ENCODE peak calls at places on chromosome 18, in four cellular contexts. One of them, this sample, is unnamed.
A peak's percentile ranks its signal among the peaks of the same experiment; 100 is the strongest.

GRCh38 chr18:21112140-21112473 is 494 bp upstream of the ROCK1 start:
- DNase-seq in fibroblast of villous mesenchyme: no peak
- DNase-seq in mucosa of descending colon: peak; percentile 79
- DNase-seq in GM12865: no peak
- DNase-seq in this sample: no peak

GRCh38 chr18:57242285-57242684 is 95.4 kb downstream of the BOD1L2 start:
- DNase-seq in fibroblast of villous mesenchyme: no peak
- DNase-seq in GM12865: no peak
- DNase-seq in mucosa of descending colon: no peak
- DNase-seq in this sample: no peak

GRCh38 chr18:53408271-53408670 is 816.2 kb downstream of the MBD2 start:
- DNase-seq in mucosa of descending colon: no peak
- DNase-seq in GM12865: no peak
- DNase-seq in fibroblast of villous mesenchyme: no peak
- DNase-seq in this sample: no peak

GRCh38 chr18:78778651-78779050 is 201.0 kb upstream of the SALL3 start:
- DNase-seq in mucosa of descending colon: no peak
- DNase-seq in fibroblast of villous mesenchyme: no peak
- DNase-seq in GM12865: no peak
- DNase-seq in this sample: no peak

GRCh38 chr18:9835112-9835755 is 50.5 kb upstream of the TXNDC2 start:
- DNase-seq in fibroblast of villous mesenchyme: no peak
- DNase-seq in mucosa of descending colon: no peak
- DNase-seq in GM12865: no peak
- DNase-seq in this sample: no peak

GRCh38 chr18:46034230-46034629 is 37.8 kb downstream of the PSTPIP2 start:
- DNase-seq in GM12865: no peak
- DNase-seq in fibroblast of villous mesenchyme: peak; percentile 22
- DNase-seq in mucosa of descending colon: no peak
- DNase-seq in this sample: no peak

GRCh38 chr18:9757851-9758587 is 49.9 kb downstream of the RAB31 start:
- DNase-seq in fibroblast of villous mesenchyme: peak; percentile 89
- DNase-seq in mucosa of descending colon: no peak
- DNase-seq in GM12865: no peak
- DNase-seq in this sample: peak; percentile 13

GRCh38 chr18:28511421-28511821 is 334.5 kb upstream of the CDH2 start:
- DNase-seq in GM12865: no peak
- DNase-seq in fibroblast of villous mesenchyme: no peak
- DNase-seq in mucosa of descending colon: no peak
- DNase-seq in this sample: peak; percentile 68

GRCh38 chr18:6021341-6022088 is 126.2 kb upstream of the TMEM200C start:
- DNase-seq in GM12865: no peak
- DNase-seq in fibroblast of villous mesenchyme: no peak
- DNase-seq in mucosa of descending colon: no peak
- DNase-seq in this sample: no peak

GRCh38 chr18:33596178-33596854 is 18.3 kb downstream of the ASXL3 start:
- DNase-seq in fibroblast of villous mesenchyme: peak; percentile 6
- DNase-seq in GM12865: no peak
- DNase-seq in mucosa of descending colon: no peak
- DNase-seq in this sample: no peak

GRCh38 chr18:13726972-13727331 is 479 bp downstream of the RNMT start:
- DNase-seq in GM12865: peak; percentile 44
- DNase-seq in fibroblast of villous mesenchyme: peak; percentile 83
- DNase-seq in mucosa of descending colon: no peak
- DNase-seq in this sample: peak; percentile 29

GRCh38 chr18:76457475-76457874 is 37.6 kb downstream of the ZNF516 start:
- DNase-seq in mucosa of descending colon: no peak
- DNase-seq in GM12865: no peak
- DNase-seq in fibroblast of villous mesenchyme: no peak
- DNase-seq in this sample: no peak

GRCh38 chr18:1618364-1618763 is 713.7 kb downstream of the ADCYAP1 start:
- DNase-seq in fibroblast of villous mesenchyme: no peak
- DNase-seq in mucosa of descending colon: no peak
- DNase-seq in GM12865: no peak
- DNase-seq in this sample: no peak

GRCh38 chr18:77056399-77057015 is 76.1 kb downstream of the MBP start:
- DNase-seq in mucosa of descending colon: peak; percentile 64
- DNase-seq in GM12865: no peak
- DNase-seq in fibroblast of villous mesenchyme: no peak
- DNase-seq in this sample: no peak

GRCh38 chr18:77984178-77984577 is 734.5 kb downstream of the GALR1 start:
- DNase-seq in mucosa of descending colon: no peak
- DNase-seq in GM12865: no peak
- DNase-seq in fibroblast of villous mesenchyme: no peak
- DNase-seq in this sample: no peak

GRCh38 chr18:39962546-39962945 is 1992.5 kb upstream of the PIK3C3 start:
- DNase-seq in GM12865: no peak
- DNase-seq in fibroblast of villous mesenchyme: no peak
- DNase-seq in mucosa of descending colon: no peak
- DNase-seq in this sample: no peak

GRCh38 chr18:9705183-9705864 is 2.8 kb upstream of the RAB31 start:
- DNase-seq in fibroblast of villous mesenchyme: peak; percentile 92
- DNase-seq in GM12865: no peak
- DNase-seq in mucosa of descending colon: no peak
- DNase-seq in this sample: peak; percentile 61

GRCh38 chr18:58209326-58209725 is 165.3 kb downstream of the NEDD4L start:
- DNase-seq in GM12865: no peak
- DNase-seq in mucosa of descending colon: no peak
- DNase-seq in fibroblast of villous mesenchyme: no peak
- DNase-seq in this sample: no peak

GRCh38 chr18:76056467-76057194 is 438.4 kb downstream of the ZNF516 start:
- DNase-seq in fibroblast of villous mesenchyme: peak; percentile 30
- DNase-seq in GM12865: no peak
- DNase-seq in mucosa of descending colon: no peak
- DNase-seq in this sample: no peak

GRCh38 chr18:71831039-71831438 is 713.1 kb downstream of the CBLN2 start:
- DNase-seq in fibroblast of villous mesenchyme: peak; percentile 29
- DNase-seq in GM12865: no peak
- DNase-seq in mucosa of descending colon: no peak
- DNase-seq in this sample: no peak

GRCh38 chr18:12946549-12947354 is 1.1 kb upstream of the SEH1L start:
- DNase-seq in fibroblast of villous mesenchyme: peak; percentile 98
- DNase-seq in mucosa of descending colon: no peak
- DNase-seq in GM12865: peak; percentile 36
- DNase-seq in this sample: peak; percentile 85

GRCh38 chr18:46239549-46239948 is 135.4 kb downstream of the HAUS1 start:
- DNase-seq in mucosa of descending colon: no peak
- DNase-seq in fibroblast of villous mesenchyme: no peak
- DNase-seq in GM12865: no peak
- DNase-seq in this sample: no peak

GRCh38 chr18:78396756-78397155 is 582.9 kb upstream of the SALL3 start:
- DNase-seq in GM12865: no peak
- DNase-seq in fibroblast of villous mesenchyme: no peak
- DNase-seq in mucosa of descending colon: no peak
- DNase-seq in this sample: no peak

GRCh38 chr18:26133652-26134051 is at the start of gene PSMA8:
- DNase-seq in GM12865: peak; percentile 9
- DNase-seq in fibroblast of villous mesenchyme: peak; percentile 12
- DNase-seq in mucosa of descending colon: peak; percentile 34
- DNase-seq in this sample: no peak

GRCh38 chr18:8730080-8730827 is 24.9 kb downstream of the MTCL1 start:
- DNase-seq in mucosa of descending colon: peak; percentile 65
- DNase-seq in GM12865: no peak
- DNase-seq in fibroblast of villous mesenchyme: peak; percentile 86
- DNase-seq in this sample: no peak

GRCh38 chr18:11946756-11947155 is 34.6 kb upstream of the IMPA2 start:
- DNase-seq in fibroblast of villous mesenchyme: peak; percentile 56
- DNase-seq in mucosa of descending colon: no peak
- DNase-seq in GM12865: no peak
- DNase-seq in this sample: peak; percentile 38

GRCh38 chr18:10439898-10440297 is 14.5 kb upstream of the APCDD1 start:
- DNase-seq in fibroblast of villous mesenchyme: no peak
- DNase-seq in GM12865: no peak
- DNase-seq in mucosa of descending colon: no peak
- DNase-seq in this sample: no peak

GRCh38 chr18:62187543-62188378 is 706 bp downstream of the RELCH start:
- DNase-seq in GM12865: peak; percentile 37
- DNase-seq in mucosa of descending colon: no peak
- DNase-seq in fibroblast of villous mesenchyme: peak; percentile 7
- DNase-seq in this sample: peak; percentile 23

DNA sequence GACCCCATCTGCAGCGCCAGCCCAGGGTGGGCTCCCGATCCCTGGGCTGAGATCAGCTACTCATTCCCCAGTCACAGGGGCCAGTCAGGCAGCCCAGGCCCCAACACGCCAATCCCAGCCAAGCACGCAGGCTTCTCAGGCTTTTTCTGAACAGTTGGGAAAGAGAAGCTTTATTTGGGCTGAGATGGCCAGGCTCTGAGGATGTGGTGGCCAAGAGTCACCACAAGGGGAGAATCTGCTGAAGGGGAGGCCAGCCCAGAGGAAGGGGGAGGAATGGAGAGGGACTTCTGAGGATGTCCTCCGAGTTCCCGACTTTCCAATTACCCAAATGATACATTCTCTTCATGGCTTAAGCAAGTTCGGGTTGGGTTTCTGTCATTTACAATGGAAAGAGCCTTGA is 2.8 kb upstream of the DIPK1C start:
- DNase-seq in GM12865: no peak
- DNase-seq in mucosa of descending colon: no peak
- DNase-seq in fibroblast of villous mesenchyme: no peak
- DNase-seq in this sample: no peak
- TF ChIP-seq CTCF in GM12865: no peak
- TF ChIP-seq CTCF in mucosa of descending colon: no peak
- TF ChIP-seq CTCF in fibroblast of villous mesenchyme: peak; percentile 29
- TF ChIP-seq CTCF in this sample: peak; percentile 60

GRCh38 chr18:22336406-22336805 is 81.3 kb downstream of the CTAGE1 start:
- DNase-seq in mucosa of descending colon: no peak
- DNase-seq in fibroblast of villous mesenchyme: no peak
- DNase-seq in GM12865: no peak
- DNase-seq in this sample: no peak

GRCh38 chr18:22337311-22337710 is 80.4 kb downstream of the CTAGE1 start:
- DNase-seq in mucosa of descending colon: no peak
- DNase-seq in GM12865: no peak
- DNase-seq in fibroblast of villous mesenchyme: peak; percentile 28
- DNase-seq in this sample: no peak

GRCh38 chr18:22330508-22330907 is 87.2 kb downstream of the CTAGE1 start:
- DNase-seq in fibroblast of villous mesenchyme: no peak
- DNase-seq in GM12865: no peak
- DNase-seq in mucosa of descending colon: no peak
- DNase-seq in this sample: no peak

GRCh38 chr18:22335644-22336275 is 82.0 kb downstream of the CTAGE1 start:
- DNase-seq in fibroblast of villous mesenchyme: no peak
- DNase-seq in GM12865: no peak
- DNase-seq in mucosa of descending colon: peak; percentile 82
- DNase-seq in this sample: no peak

DNA sequence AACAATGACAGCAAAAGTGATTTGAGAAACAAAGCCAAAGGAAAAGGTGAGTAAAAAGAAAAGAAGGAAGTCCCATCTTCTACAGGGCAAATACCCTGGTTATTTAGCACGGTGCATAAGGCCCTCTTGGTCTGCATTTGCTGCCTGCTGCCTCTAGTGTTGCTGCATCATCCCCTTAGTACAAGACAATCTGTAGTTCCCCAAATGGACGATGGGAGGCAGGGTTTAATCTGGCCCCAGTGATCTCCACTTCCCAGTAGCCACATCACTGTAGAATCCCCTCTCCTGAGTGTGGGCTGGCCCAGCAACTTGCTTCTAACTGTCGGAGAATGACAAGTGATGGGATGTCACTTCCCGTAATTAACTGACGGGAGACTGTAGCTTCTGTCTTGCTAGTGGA is 85.1 kb downstream of the CTAGE1 start:
- DNase-seq in fibroblast of villous mesenchyme: no peak
- DNase-seq in mucosa of descending colon: no peak
- DNase-seq in GM12865: peak; percentile 33
- DNase-seq in this sample: no peak
- TF ChIP-seq CTCF in fibroblast of villous mesenchyme: peak; percentile 15
- TF ChIP-seq CTCF in mucosa of descending colon: no peak
- TF ChIP-seq CTCF in GM12865: peak; percentile 19
- TF ChIP-seq CTCF in this sample: peak; percentile 53

GRCh38 chr18:54716586-54716985 is 111.7 kb upstream of the RAB27B start:
- DNase-seq in mucosa of descending colon: no peak
- DNase-seq in GM12865: no peak
- DNase-seq in fibroblast of villous mesenchyme: no peak
- DNase-seq in this sample: no peak

GRCh38 chr18:54713386-54713785 is 114.9 kb upstream of the RAB27B start:
- DNase-seq in mucosa of descending colon: no peak
- DNase-seq in fibroblast of villous mesenchyme: no peak
- DNase-seq in GM12865: no peak
- DNase-seq in this sample: no peak

GRCh38 chr18:54710519-54711281 is 117.6 kb upstream of the RAB27B start:
- DNase-seq in mucosa of descending colon: no peak
- DNase-seq in GM12865: no peak
- DNase-seq in fibroblast of villous mesenchyme: no peak
- DNase-seq in this sample: no peak

GRCh38 chr18:54712758-54713157 is 115.5 kb upstream of the RAB27B start:
- DNase-seq in fibroblast of villous mesenchyme: no peak
- DNase-seq in GM12865: no peak
- DNase-seq in mucosa of descending colon: peak; percentile 57
- DNase-seq in this sample: no peak

GRCh38 chr18:54712315-54712714 is 116.0 kb upstream of the RAB27B start:
- DNase-seq in fibroblast of villous mesenchyme: peak; percentile 74
- DNase-seq in mucosa of descending colon: peak; percentile 59
- DNase-seq in GM12865: no peak
- DNase-seq in this sample: peak; percentile 73
- TF ChIP-seq CTCF in fibroblast of villous mesenchyme: no peak
- TF ChIP-seq CTCF in mucosa of descending colon: no peak
- TF ChIP-seq CTCF in GM12865: no peak
- TF ChIP-seq CTCF in this sample: no peak

GRCh38 chr18:23966909-23967308 is 47.6 kb upstream of the TTC39C start:
- DNase-seq in GM12865: no peak
- DNase-seq in mucosa of descending colon: no peak
- DNase-seq in fibroblast of villous mesenchyme: no peak
- DNase-seq in this sample: no peak

GRCh38 chr18:23968638-23969037 is 45.9 kb upstream of the TTC39C start:
- DNase-seq in GM12865: no peak
- DNase-seq in mucosa of descending colon: no peak
- DNase-seq in fibroblast of villous mesenchyme: no peak
- DNase-seq in this sample: no peak

GRCh38 chr18:23963443-23964185 is 50.9 kb upstream of the TTC39C start:
- DNase-seq in GM12865: no peak
- DNase-seq in fibroblast of villous mesenchyme: no peak
- DNase-seq in mucosa of descending colon: no peak
- DNase-seq in this sample: no peak

GRCh38 chr18:23967321-23968089 is 47.0 kb upstream of the TTC39C start:
- DNase-seq in GM12865: peak; percentile 63
- DNase-seq in mucosa of descending colon: peak; percentile 40
- DNase-seq in fibroblast of villous mesenchyme: no peak
- DNase-seq in this sample: no peak

GRCh38 chr18:23964282-23965238 is 50.0 kb upstream of the TTC39C start:
- DNase-seq in fibroblast of villous mesenchyme: no peak
- DNase-seq in GM12865: peak; percentile 52
- DNase-seq in mucosa of descending colon: peak; percentile 65
- DNase-seq in this sample: no peak
- TF ChIP-seq CTCF in fibroblast of villous mesenchyme: no peak
- TF ChIP-seq CTCF in GM12865: no peak
- TF ChIP-seq CTCF in mucosa of descending colon: no peak
- TF ChIP-seq CTCF in this sample: no peak

GRCh38 chr18:38545071-38545470 is 979.5 kb upstream of the CELF4 start:
- DNase-seq in mucosa of descending colon: no peak
- DNase-seq in GM12865: peak; percentile 42
- DNase-seq in fibroblast of villous mesenchyme: no peak
- DNase-seq in this sample: no peak

GRCh38 chr18:38539871-38540270 is 974.3 kb upstream of the CELF4 start:
- DNase-seq in fibroblast of villous mesenchyme: no peak
- DNase-seq in GM12865: no peak
- DNase-seq in mucosa of descending colon: no peak
- DNase-seq in this sample: no peak

GRCh38 chr18:38534073-38534472 is 968.5 kb upstream of the CELF4 start:
- DNase-seq in mucosa of descending colon: no peak
- DNase-seq in fibroblast of villous mesenchyme: no peak
- DNase-seq in GM12865: no peak
- DNase-seq in this sample: no peak

GRCh38 chr18:38539373-38539772 is 973.8 kb upstream of the CELF4 start:
- DNase-seq in fibroblast of villous mesenchyme: no peak
- DNase-seq in GM12865: no peak
- DNase-seq in mucosa of descending colon: no peak
- DNase-seq in this sample: no peak
- TF ChIP-seq CTCF in fibroblast of villous mesenchyme: no peak
- TF ChIP-seq CTCF in GM12865: no peak
- TF ChIP-seq CTCF in mucosa of descending colon: no peak
- TF ChIP-seq CTCF in this sample: no peak